ENCODE peak calls at places on chromosomes 13 and 19, in seven cellular contexts. P is lung, A is HCEC 1CT, Y is skeletal muscle cell, D is H54, V is NCI-H1417, I is SK-N-SH. Z is an unnamed sample.

GRCh38 chr19:4803736-4804695 is 12.5 kb downstream of the FEM1A start:
- DNase-seq in D (no peak), I (peak; percentile 90), V (peak; percentile 80), P (peak; percentile 54), Y (no peak), A (peak; percentile 15), Z (no peak)

GRCh38 chr13:108281941-108282340 is 12.4 kb downstream of the TNFSF13B start:
- DNase-seq in Y (no peak), V (no peak), D (no peak), P (no peak), I (no peak), A (no peak), Z (no peak)

GRCh38 chr19:6002591-6002990 is 24.7 kb upstream of the RANBP3 start:
- DNase-seq in D (no peak), P (no peak), Y (no peak), A (no peak), I (no peak), V (no peak), Z (no peak)

GRCh38 chr13:60165391-60166099 is 1.8 kb upstream of the DIAPH3 start:
- DNase-seq in V (no peak), Y (no peak), P (no peak), I (no peak), D (no peak), A (no peak), Z (no peak)

GRCh38 chr13:60329221-60329983 is 67.6 kb upstream of the TDRD3 start:
- DNase-seq in P (peak; percentile 32), A (peak; percentile 8), D (peak; percentile 13), V (peak; percentile 89), I (peak; percentile 41), Y (no peak), Z (no peak)

GRCh38 chr13:112132619-112133018 is 65.7 kb downstream of the SOX1 start:
- DNase-seq in V (no peak), Y (no peak), D (no peak), A (no peak), P (no peak), I (no peak), Z (no peak)

GRCh38 chr19:45508931-45509691 is 1.8 kb downstream of the VASP start:
- DNase-seq in P (peak; percentile 79), I (peak; percentile 87), Y (no peak), D (peak; percentile 66), A (peak; percentile 70), V (peak; percentile 34), Z (no peak)

GRCh38 chr19:43620061-43621001 is 902 bp upstream of the ZNF428 start:
- DNase-seq in I (no peak), A (no peak), Y (no peak), V (no peak), P (no peak), D (no peak), Z (no peak)

GRCh38 chr13:43127103-43127817 is 103.9 kb downstream of the DNAJC15 start:
- DNase-seq in A (no peak), I (no peak), D (no peak), V (no peak), Y (no peak), P (no peak), Z (no peak)

GRCh38 chr13:102325321-102325720 is 76.5 kb downstream of the FGF14 start:
- DNase-seq in I (no peak), P (no peak), A (no peak), D (no peak), V (no peak), Y (no peak), Z (no peak)

GRCh38 chr13:62702502-62702901 is 1286.9 kb upstream of the PCDH20 start:
- DNase-seq in I (peak; percentile 21), V (peak; percentile 89), Y (no peak), P (no peak), A (no peak), D (no peak), Z (no peak)

Z was measured in esophagus squamous epithelium.